ENCODE peak calls at places on chromosomes 2 and 18, in ten cellular contexts. V is tibial artery, S is Karpas-422, Z is A673, Y is bronchial epithelial cell, G is adrenal gland, D is right cardiac atrium, C is brain microvascular endothelial cell, I is stomach, F is psoas muscle. R is an unnamed sample. For H3K27me3, the result is how much of the 10 kb centered on the place peaks cover.

GRCh38 chr2:3575534-3576324 is 669 bp downstream of the RPS7 start:
- DNase-seq in S (peak), F (peak), Z (no peak), V (no peak), Y (no peak), G (no peak), C (no peak), D (peak), I (no peak), R (peak)

GRCh38 chr2:152418688-152419087 is 83.7 kb downstream of the FMNL2 start:
- DNase-seq in Z (no peak), S (no peak), C (peak), G (no peak), F (no peak), D (peak), I (no peak), V (no peak), Y (peak), R (no peak)

GRCh38 chr2:168357799-168358504 is 98.1 kb upstream of the CERS6 start:
- DNase-seq in V (no peak), F (no peak), S (no peak), Y (no peak), G (no peak), D (no peak), I (no peak), Z (no peak), C (no peak), R (no peak)

GRCh38 chr2:15588329-15588919 is 3.2 kb upstream of the DDX1 start:
- DNase-seq in G (peak), I (peak), Y (peak), Z (peak), S (peak), V (no peak), C (peak), F (peak), D (peak), R (peak)

GRCh38 chr2:120494446-120494845 is 148.5 kb downstream of the INHBB start:
- DNase-seq in Z (no peak), G (no peak), F (no peak), Y (peak), S (no peak), V (no peak), D (no peak), C (no peak), I (no peak), R (no peak)

GRCh38 chr2:36589230-36589630 is 8.7 kb downstream of the FEZ2 start:
- DNase-seq in I (no peak), F (no peak), D (no peak), S (no peak), Y (no peak), Z (no peak), G (peak), C (no peak), V (no peak), R (no peak)

GRCh38 chr2:170005702-170006101 is 172.2 kb upstream of the MYO3B start:
- DNase-seq in C (no peak), D (no peak), V (no peak), Z (peak), Y (peak), I (no peak), S (no peak), G (no peak), F (no peak), R (no peak)

GRCh38 chr2:182666674-182667320 is 49.3 kb upstream of the DNAJC10 start:
- DNase-seq in F (no peak), C (peak), Y (peak), D (no peak), V (no peak), Z (no peak), G (no peak), S (peak), I (no peak), R (no peak)

GRCh38 chr18:22789600-22789999 is 143.5 kb upstream of the RBBP8 start:
- DNase-seq in S (no peak), V (no peak), Z (no peak), G (no peak), D (no peak), C (no peak), F (no peak), I (no peak), Y (no peak), R (no peak)

GRCh38 chr2:229169751-229170150 is 101.3 kb downstream of the PID1 start:
- DNase-seq in I (no peak), D (no peak), S (no peak), Y (no peak), G (peak), C (peak), Z (no peak), F (no peak), V (no peak), R (no peak)

GRCh38 chr2:205775091-205775876 is 93.0 kb downstream of the NRP2 start:
- DNase-seq in V (no peak), D (no peak), G (no peak), S (no peak), Z (peak), F (no peak), C (no peak), Y (peak), I (no peak), R (no peak)

GRCh38 chr2:118119158-118119715 is 31.0 kb downstream of the INSIG2 start:
- DNase-seq in S (no peak), G (no peak), I (no peak), C (no peak), Y (no peak), V (no peak), F (no peak), Z (no peak), D (no peak), R (no peak)

GRCh38 chr2:46998551-46998950 is 82.9 kb upstream of the MCFD2 start:
- DNase-seq in Z (no peak), Y (no peak), F (no peak), G (no peak), S (no peak), I (no peak), V (no peak), C (no peak), D (no peak), R (no peak)

GRCh38 chr2:201835066-201835465 is 28.7 kb downstream of the CDK15 start:
- DNase-seq in G (no peak), Z (no peak), D (no peak), V (no peak), C (no peak), S (no peak), I (no peak), Y (no peak), F (no peak), R (no peak)

GRCh38 chr18:54169710-54170403 is 54.6 kb downstream of the MBD2 start:
- DNase-seq in S (no peak), G (no peak), Z (no peak), V (no peak), D (no peak), C (no peak), I (no peak), F (no peak), Y (no peak), R (no peak)

GRCh38 chr2:142040554-142040953 is 90.3 kb downstream of the LRP1B start:
- DNase-seq in G (no peak), C (no peak), D (no peak), F (no peak), Z (peak), I (no peak), Y (no peak), S (no peak), V (no peak), R (no peak)

GRCh38 chr2:84846041-84846663 is 34.7 kb downstream of the TRABD2A start:
- DNase-seq in C (no peak), I (no peak), G (no peak), Y (no peak), V (no peak), D (no peak), S (no peak), Z (no peak), F (no peak), R (no peak)

GRCh38 chr2:84844141-84844540 is 36.7 kb downstream of the TRABD2A start:
- DNase-seq in V (no peak), G (no peak), F (no peak), Z (no peak), S (no peak), D (no peak), C (no peak), I (no peak), Y (no peak), R (no peak)

GRCh38 chr2:84847326-84848050 is 33.4 kb downstream of the TRABD2A start:
- DNase-seq in F (no peak), Y (no peak), Z (no peak), S (no peak), I (no peak), D (no peak), V (no peak), C (no peak), G (no peak), R (no peak)

GRCh38 chr2:84849271-84849952 is 31.5 kb downstream of the TRABD2A start:
- DNase-seq in I (no peak), Y (peak), S (no peak), F (no peak), Z (no peak), C (no peak), V (no peak), G (no peak), D (no peak), R (no peak)

DNA sequence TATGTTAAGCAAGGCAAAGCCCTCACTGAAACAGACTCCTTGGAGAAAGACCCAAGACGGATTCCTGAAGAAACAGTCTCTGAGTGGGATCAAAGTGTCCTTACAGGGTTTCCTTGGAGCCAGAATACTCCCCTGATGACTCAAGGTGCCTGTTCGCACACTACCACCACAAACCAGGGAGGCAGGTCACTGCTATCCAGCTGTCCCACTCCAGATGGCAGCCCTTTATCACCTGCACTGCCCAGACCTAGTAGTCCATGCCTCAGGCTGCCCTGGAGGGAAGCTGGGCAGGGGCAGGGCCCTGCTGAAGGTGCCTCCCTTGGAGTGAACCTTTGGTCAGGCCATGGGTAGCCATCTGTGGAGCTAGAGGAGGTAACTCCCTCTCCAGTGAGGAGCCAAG is 34.2 kb downstream of the TRABD2A start:
- DNase-seq in V (no peak), G (no peak), D (no peak), C (no peak), Y (no peak), I (no peak), S (no peak), Z (no peak), F (no peak), R (peak)
- H3K4me3 ChIP-seq in V (no peak), G (no peak), D (no peak), C (no peak), Y (no peak), I (no peak), S (no peak), Z (no peak), F (no peak), R (no peak)

DNA sequence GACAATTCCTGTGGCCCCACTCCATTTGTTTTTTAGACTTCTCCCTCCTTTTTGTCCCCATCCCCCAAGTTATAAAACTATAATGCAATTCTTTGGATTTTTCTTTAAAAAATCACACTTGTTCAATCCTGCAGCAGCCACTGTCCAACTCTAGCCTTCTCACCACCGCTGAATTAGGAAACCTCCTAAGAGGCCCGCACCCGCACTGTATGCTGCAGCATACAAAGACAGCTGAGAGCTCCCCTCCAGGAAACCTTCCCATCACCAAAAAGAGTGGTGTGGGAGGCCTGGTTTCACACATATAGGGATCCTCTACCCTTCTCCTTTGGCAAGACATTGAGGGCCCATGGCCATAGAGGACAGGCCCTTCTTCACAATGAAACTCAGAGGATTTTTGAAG is 2.9 kb downstream of the PCGF1 start:
- DNase-seq in G (no peak), F (no peak), S (no peak), V (no peak), Y (no peak), C (no peak), I (no peak), Z (no peak), D (no peak), R (no peak)
- H3K27me3 ChIP-seq in G (under half), F (under half), S (under half), V (under half), Y (under half), C (under half), I (under half), Z (under half), D (under half), R (under half)

GRCh38 chr2:27353762-27354596 is 2.6 kb downstream of the GTF3C2 start:
- DNase-seq in S (no peak), Y (peak), I (no peak), F (no peak), Z (no peak), C (peak), V (no peak), D (no peak), G (no peak), R (no peak)
- H3K4me3 ChIP-seq in S (no peak), Y (no peak), I (no peak), F (no peak), Z (no peak), C (no peak), V (no peak), D (no peak), G (no peak), R (no peak)

GRCh38 chr18:78418379-78418778 is 561.2 kb upstream of the SALL3 start:
- DNase-seq in S (no peak), G (no peak), C (no peak), I (no peak), Y (no peak), F (no peak), Z (no peak), D (no peak), V (no peak), R (no peak)
- H3K27me3 ChIP-seq in S (under half), G (under half), C (under half), I (under half), Y (under half), F (under half), Z (under half), D (under half), V (under half), R (under half)